ENCODE peak calls at places on chromosomes 5 and 9, in six cellular contexts. N is A549; T is naive B cell; X is RWPE1; P is cardiac muscle cell; C is activated gamma-delta T cell treated with anti-CD3 and anti-CD28 coated beads, Interleukin-2, amount 50 U/mL, for 16 hours. Z is an unnamed sample.

GRCh38 chr5:170633235-170634041 is 129.6 kb downstream of the KCNIP1 start:
- DNase-seq in N (peak), T (no peak), X (peak), P (peak), C (no peak), Z (peak)

GRCh38 chr5:1314564-1314982 is 19.7 kb upstream of the TERT start:
- DNase-seq in N (no peak), T (no peak), X (no peak), P (no peak), C (no peak), Z (no peak)

GRCh38 chr5:17395106-17395505 is 102.9 kb upstream of the TAF11L2 start:
- DNase-seq in N (no peak), T (no peak), X (no peak), P (no peak), C (no peak), Z (no peak)

GRCh38 chr9:6153425-6153824 is 62.2 kb upstream of the IL33 start:
- DNase-seq in N (peak), T (no peak), X (peak), P (no peak), C (no peak), Z (peak)

GRCh38 chr5:78594946-78595921 is 53.3 kb downstream of the LHFPL2 start:
- DNase-seq in N (peak), T (no peak), X (peak), P (no peak), C (no peak), Z (peak)

GRCh38 chr9:33687779-33688178 is 107.6 kb upstream of the PRSS3 start:
- DNase-seq in N (no peak), T (no peak), X (no peak), P (peak), C (no peak), Z (peak)

GRCh38 chr5:135606431-135606830 is 27.6 kb upstream of the CXCL14 start:
- DNase-seq in N (no peak), T (no peak), X (no peak), P (no peak), C (no peak), Z (no peak)

GRCh38 chr5:155460501-155460931 is 447.0 kb downstream of the KIF4B start:
- DNase-seq in N (no peak), T (no peak), X (no peak), P (no peak), C (no peak), Z (peak)

GRCh38 chr5:54717870-54718269 is 200.3 kb downstream of the SNX18 start:
- DNase-seq in N (no peak), T (no peak), X (no peak), P (no peak), C (no peak), Z (no peak)

GRCh38 chr5:170137694-170138214 is 32.1 kb downstream of the FOXI1 start:
- DNase-seq in N (no peak), T (no peak), X (no peak), P (no peak), C (no peak), Z (no peak)

GRCh38 chr9:136292591-136293448 is 11.1 kb downstream of the CCDC187 start:
- DNase-seq in N (no peak), T (no peak), X (no peak), P (no peak), C (no peak), Z (no peak)